ENCODE peak calls at places on chromosomes 6 and 20, in four cellular contexts. U, S, V and H are unnamed samples.

GRCh38 chr6:154350293-154350692 is 6.3 kb downstream of the IPCEF1 start:
- DNase-seq in V (no peak), S (no peak), U (no peak), H (no peak)

GRCh38 chr6:153013438-153013837 is 10.9 kb upstream of the MTRF1L start:
- DNase-seq in V (no peak), S (no peak), U (no peak), H (no peak)

GRCh38 chr6:157246771-157247484 is 76.4 kb downstream of the TMEM242 start:
- DNase-seq in V (no peak), S (no peak), U (peak; percentile 51), H (no peak)

GRCh38 chr6:36815962-36816735 is 23.1 kb downstream of the CPNE5 start:
- DNase-seq in U (no peak), S (no peak), V (no peak), H (no peak)

GRCh38 chr20:52494244-52494643 is 302.7 kb upstream of the ZFP64 start:
- DNase-seq in U (no peak), S (no peak), V (no peak), H (no peak)

GRCh38 chr6:96939019-96939805 is 14.7 kb downstream of the KLHL32 start:
- DNase-seq in U (no peak), S (no peak), V (no peak), H (no peak)

GRCh38 chr20:32965115-32965514 is 39.1 kb downstream of the SUN5 start:
- DNase-seq in V (no peak), S (no peak), U (no peak), H (no peak)

GRCh38 chr6:36636687-36637418 is 41.7 kb upstream of the CDKN1A start:
- DNase-seq in V (no peak), U (peak; percentile 40), S (no peak), H (no peak)

GRCh38 chr6:30955367-30956042 is 14.7 kb downstream of the MUCL3 start:
- DNase-seq in V (peak; percentile 68), S (peak; percentile 93), U (peak; percentile 95), H (peak; percentile 75)
- TF ChIP-seq POLR2A in V (no peak), S (no peak), U (no peak), H (peak; percentile 70)

GRCh38 chr20:57587989-57588377 is 27.1 kb downstream of the PCK1 start:
- DNase-seq in V (no peak), S (no peak), U (peak; percentile 30), H (no peak)
- TF ChIP-seq POLR2AphosphoS5 in V (no peak), S (no peak), U (no peak), H (no peak)

GRCh38 chr6:2990932-2991506 is 8.7 kb upstream of the NQO2 start:
- DNase-seq in S (no peak), V (no peak), U (no peak), H (no peak)

GRCh38 chr6:2989332-2990178 is 10.1 kb upstream of the NQO2 start:
- DNase-seq in U (peak; percentile 89), V (peak; percentile 89), S (no peak), H (peak; percentile 33)

GRCh38 chr6:2988426-2989331 is 11.0 kb upstream of the NQO2 start:
- DNase-seq in U (peak; percentile 98), S (peak; percentile 97), V (peak; percentile 90), H (peak; percentile 63)

GRCh38 chr6:2992330-2992979 is 7.2 kb upstream of the NQO2 start:
- DNase-seq in V (no peak), S (no peak), U (no peak), H (no peak)

DNA sequence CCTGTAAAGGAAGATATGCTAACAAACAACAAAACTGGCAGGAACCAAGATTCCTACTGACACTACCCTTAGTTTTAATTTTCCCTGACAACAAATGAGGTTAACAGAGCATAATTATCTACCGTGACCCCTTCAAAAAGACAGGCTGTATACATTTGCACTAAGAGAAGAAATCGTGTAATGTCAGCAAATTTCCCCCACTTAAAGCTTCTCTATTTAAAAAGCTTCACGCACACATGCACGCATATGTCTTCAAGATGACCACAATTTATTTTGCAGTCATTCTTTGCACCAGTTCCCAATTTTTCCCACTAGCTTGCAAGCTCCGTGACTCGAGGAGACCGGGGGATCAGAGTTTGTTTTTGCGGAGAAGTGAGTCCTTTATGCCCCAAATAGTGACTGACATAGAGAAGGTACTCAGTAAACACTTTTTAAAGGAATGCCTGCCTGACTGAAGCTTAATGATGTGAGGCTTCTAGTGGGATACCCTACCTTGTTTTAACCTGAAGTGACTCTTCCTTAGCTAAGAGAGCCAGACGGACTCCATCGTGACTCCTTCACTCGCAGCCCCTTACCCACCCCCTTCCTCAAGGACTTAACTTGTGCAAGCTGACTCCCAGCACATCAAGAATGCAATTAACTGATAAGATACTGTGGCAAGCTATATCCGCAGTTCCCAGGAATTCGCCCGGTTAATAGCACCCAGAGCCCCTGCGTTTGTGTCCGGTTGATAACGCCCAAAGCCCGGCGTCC is 9.3 kb upstream of the NQO2 start:
- DNase-seq in V (peak; percentile 38), U (no peak), S (no peak), H (no peak)
- TF ChIP-seq POLR2A in V (peak; percentile 11), U (no peak), S (no peak), H (no peak)

GRCh38 chr6:131949909-131950766 is 1.0 kb downstream of the CCN2 start:
- DNase-seq in V (peak; percentile 83), U (peak; percentile 83), S (peak; percentile 89), H (peak; percentile 15)
- TF ChIP-seq POLR2AphosphoS5 in V (peak; percentile 35), U (peak; percentile 88), S (peak; percentile 5), H (no peak)

GRCh38 chr20:63736893-63737689 is 627 bp downstream of the LIME1 start:
- DNase-seq in U (peak; percentile 89), V (peak; percentile 54), S (peak; percentile 80), H (no peak)

GRCh38 chr20:63734946-63735858 is 1.3 kb upstream of the LIME1 start:
- DNase-seq in U (peak; percentile 78), V (no peak), S (peak; percentile 81), H (no peak)

GRCh38 chr20:63734111-63734945 is 2.1 kb upstream of the LIME1 start:
- DNase-seq in V (no peak), U (no peak), S (no peak), H (no peak)

GRCh38 chr20:63737690-63737939 is 1.2 kb downstream of the LIME1 start:
- DNase-seq in V (no peak), U (no peak), S (peak; percentile 85), H (no peak)

GRCh38 chr20:63735859-63736718 is at the start of gene LIME1:
- DNase-seq in V (peak; percentile 83), S (peak; percentile 84), U (peak; percentile 92), H (peak; percentile 68)
- TF ChIP-seq POLR2A in V (peak; percentile 16), S (no peak), U (no peak), H (peak; percentile 48)

GRCh38 chr20:53613748-53614147 is 20.1 kb upstream of the ZNF217 start:
- DNase-seq in U (no peak), V (no peak), S (no peak), H (no peak)

GRCh38 chr20:53608456-53609413 is 15.1 kb upstream of the ZNF217 start:
- DNase-seq in V (peak; percentile 52), U (peak; percentile 81), S (peak; percentile 59), H (no peak)

GRCh38 chr20:53609501-53610445 is 16.1 kb upstream of the ZNF217 start:
- DNase-seq in V (peak; percentile 66), S (no peak), U (peak; percentile 90), H (no peak)

GRCh38 chr20:53608071-53608455 is 14.4 kb upstream of the ZNF217 start:
- DNase-seq in V (no peak), S (peak; percentile 84), U (peak; percentile 80), H (no peak)

GRCh38 chr20:53611449-53611894 is 17.8 kb upstream of the ZNF217 start:
- DNase-seq in V (peak; percentile 37), S (no peak), U (peak; percentile 30), H (no peak)
- TF ChIP-seq POLR2AphosphoS5 in V (peak; percentile 66), S (peak; percentile 50), U (peak; percentile 54), H (no peak)